ENCODE peak calls at places on chromosome 1, in four cellular contexts. One of them, this sample, is unnamed.

GRCh38 chr1:26349196-26349885 is 4.6 kb downstream of the CRYBG2 start:
- DNase-seq in uterus: no peak
- DNase-seq in heart right ventricle: no peak
- DNase-seq in brain microvascular endothelial cell: peak
- DNase-seq in this sample: no peak

GRCh38 chr1:89043940-89044339 is 21.1 kb downstream of the GBP1 start:
- DNase-seq in uterus: no peak
- DNase-seq in heart right ventricle: no peak
- DNase-seq in brain microvascular endothelial cell: no peak
- DNase-seq in this sample: no peak

GRCh38 chr1:1169429-1170214 is 4.1 kb upstream of the TTLL10 start:
- DNase-seq in uterus: no peak
- DNase-seq in heart right ventricle: no peak
- DNase-seq in brain microvascular endothelial cell: no peak
- DNase-seq in this sample: no peak

GRCh38 chr1:235990376-235990795 is 74.5 kb downstream of the NID1 start:
- DNase-seq in uterus: no peak
- DNase-seq in heart right ventricle: no peak
- DNase-seq in brain microvascular endothelial cell: peak
- DNase-seq in this sample: no peak

GRCh38 chr1:53485478-53486394 is 26.5 kb downstream of the DMRTB1 start:
- DNase-seq in uterus: peak
- DNase-seq in heart right ventricle: peak
- DNase-seq in brain microvascular endothelial cell: peak
- DNase-seq in this sample: peak

GRCh38 chr1:29876441-29876840 is 640.1 kb downstream of the PTPRU start:
- DNase-seq in uterus: no peak
- DNase-seq in heart right ventricle: no peak
- DNase-seq in brain microvascular endothelial cell: no peak
- DNase-seq in this sample: no peak

GRCh38 chr1:39776400-39776713 is 5.2 kb upstream of the OXCT2 start:
- DNase-seq in uterus: no peak
- DNase-seq in heart right ventricle: no peak
- DNase-seq in brain microvascular endothelial cell: no peak
- DNase-seq in this sample: no peak

GRCh38 chr1:72060466-72060865 is 221.9 kb downstream of the NEGR1 start:
- DNase-seq in uterus: no peak
- DNase-seq in heart right ventricle: no peak
- DNase-seq in brain microvascular endothelial cell: no peak
- DNase-seq in this sample: no peak

GRCh38 chr1:75795703-75796193 is 934 bp upstream of the MSH4 start:
- DNase-seq in uterus: no peak
- DNase-seq in heart right ventricle: no peak
- DNase-seq in brain microvascular endothelial cell: no peak
- DNase-seq in this sample: no peak

GRCh38 chr1:44031051-44031899 is at the start of gene SLC6A9:
- DNase-seq in uterus: peak
- DNase-seq in heart right ventricle: peak
- DNase-seq in brain microvascular endothelial cell: peak
- DNase-seq in this sample: no peak

GRCh38 chr1:243738020-243738419 is 112.0 kb downstream of the AKT3 start:
- DNase-seq in uterus: no peak
- DNase-seq in heart right ventricle: no peak
- DNase-seq in brain microvascular endothelial cell: no peak
- DNase-seq in this sample: peak

GRCh38 chr1:48061162-48062136 is 64.3 kb upstream of the TRABD2B start:
- DNase-seq in uterus: no peak
- DNase-seq in heart right ventricle: peak
- DNase-seq in brain microvascular endothelial cell: peak
- DNase-seq in this sample: no peak

GRCh38 chr1:202590975-202591411 is 119.3 kb downstream of the SYT2 start:
- DNase-seq in uterus: no peak
- DNase-seq in heart right ventricle: no peak
- DNase-seq in brain microvascular endothelial cell: no peak
- DNase-seq in this sample: no peak

GRCh38 chr1:2236695-2237677 is 8.9 kb downstream of the SKI start:
- DNase-seq in uterus: no peak
- DNase-seq in heart right ventricle: no peak
- DNase-seq in brain microvascular endothelial cell: no peak
- DNase-seq in this sample: no peak

GRCh38 chr1:106681939-106682522 is 374.4 kb upstream of the PRMT6 start:
- DNase-seq in uterus: no peak
- DNase-seq in heart right ventricle: no peak
- DNase-seq in brain microvascular endothelial cell: no peak
- DNase-seq in this sample: no peak

GRCh38 chr1:21939650-21940374 is 2.7 kb upstream of the HSPG2 start:
- DNase-seq in uterus: peak
- DNase-seq in heart right ventricle: peak
- DNase-seq in brain microvascular endothelial cell: peak
- DNase-seq in this sample: no peak

GRCh38 chr1:158794247-158794646 is 13.2 kb upstream of the OR6N2 start:
- DNase-seq in uterus: no peak
- DNase-seq in heart right ventricle: no peak
- DNase-seq in brain microvascular endothelial cell: no peak
- DNase-seq in this sample: no peak

GRCh38 chr1:64484651-64485050 is 14.7 kb downstream of the CACHD1 start:
- DNase-seq in uterus: no peak
- DNase-seq in heart right ventricle: no peak
- DNase-seq in brain microvascular endothelial cell: no peak
- DNase-seq in this sample: no peak

GRCh38 chr1:15110867-15111230 is 42.7 kb upstream of the TMEM51 start:
- DNase-seq in uterus: no peak
- DNase-seq in heart right ventricle: no peak
- DNase-seq in brain microvascular endothelial cell: no peak
- DNase-seq in this sample: no peak

GRCh38 chr1:9356829-9357466 is 64.3 kb downstream of the SPSB1 start:
- DNase-seq in uterus: no peak
- DNase-seq in heart right ventricle: no peak
- DNase-seq in brain microvascular endothelial cell: no peak
- DNase-seq in this sample: no peak
- H3K27ac ChIP-seq in uterus: no peak
- H3K27ac ChIP-seq in heart right ventricle: no peak
- H3K27ac ChIP-seq in brain microvascular endothelial cell: no peak
- H3K27ac ChIP-seq in this sample: no peak

GRCh38 chr1:156108664-156109241 is 5.8 kb upstream of the LMNA start:
- DNase-seq in uterus: no peak
- DNase-seq in heart right ventricle: no peak
- DNase-seq in brain microvascular endothelial cell: no peak
- DNase-seq in this sample: no peak
- H3K27ac ChIP-seq in uterus: peak
- H3K27ac ChIP-seq in heart right ventricle: no peak
- H3K27ac ChIP-seq in brain microvascular endothelial cell: no peak
- H3K27ac ChIP-seq in this sample: no peak

GRCh38 chr1:23244362-23244761 is 27.1 kb upstream of the HTR1D start:
- DNase-seq in uterus: no peak
- DNase-seq in heart right ventricle: no peak
- DNase-seq in brain microvascular endothelial cell: no peak
- DNase-seq in this sample: no peak

GRCh38 chr1:23249785-23250184 is 32.5 kb upstream of the HTR1D start:
- DNase-seq in uterus: no peak
- DNase-seq in heart right ventricle: no peak
- DNase-seq in brain microvascular endothelial cell: no peak
- DNase-seq in this sample: no peak

GRCh38 chr1:23251812-23252211 is 34.5 kb upstream of the HTR1D start:
- DNase-seq in uterus: no peak
- DNase-seq in heart right ventricle: no peak
- DNase-seq in brain microvascular endothelial cell: no peak
- DNase-seq in this sample: no peak

GRCh38 chr1:23246274-23246673 is 29.0 kb upstream of the HTR1D start:
- DNase-seq in uterus: no peak
- DNase-seq in heart right ventricle: no peak
- DNase-seq in brain microvascular endothelial cell: peak
- DNase-seq in this sample: no peak

GRCh38 chr1:23247276-23247675 is 30.0 kb upstream of the HTR1D start:
- DNase-seq in uterus: no peak
- DNase-seq in heart right ventricle: no peak
- DNase-seq in brain microvascular endothelial cell: no peak
- DNase-seq in this sample: no peak
- H3K27ac ChIP-seq in uterus: no peak
- H3K27ac ChIP-seq in heart right ventricle: no peak
- H3K27ac ChIP-seq in brain microvascular endothelial cell: no peak
- H3K27ac ChIP-seq in this sample: no peak

GRCh38 chr1:32107742-32108661 is at the start of gene KPNA6:
- DNase-seq in uterus: peak
- DNase-seq in heart right ventricle: peak
- DNase-seq in brain microvascular endothelial cell: peak
- DNase-seq in this sample: peak
- H3K27ac ChIP-seq in uterus: peak
- H3K27ac ChIP-seq in heart right ventricle: peak
- H3K27ac ChIP-seq in brain microvascular endothelial cell: peak
- H3K27ac ChIP-seq in this sample: peak